ENCODE peak calls at places on chromosomes 12 and 14, in seven cellular contexts. E is AG09319, A is cardiac fibroblast, X is neural crest cell, U is mammary epithelial cell, R is fibroblast of pulmonary artery, G is AG09309. B is an unnamed sample.

GRCh38 chr14:104102282-104102914 is 16.9 kb downstream of the ASPG start:
- DNase-seq in E (no peak), A (no peak), X (no peak), U (no peak), R (no peak), G (no peak), B (no peak)

GRCh38 chr14:72603639-72604038 is 290.3 kb downstream of the DPF3 start:
- DNase-seq in E (no peak), A (no peak), X (no peak), U (no peak), R (peak), G (no peak), B (peak)

GRCh38 chr12:123934829-123935228 is 37.8 kb downstream of the CCDC92 start:
- DNase-seq in E (no peak), A (peak), X (no peak), U (peak), R (peak), G (peak), B (no peak)

GRCh38 chr14:96136361-96136760 is 68.3 kb upstream of the BDKRB2 start:
- DNase-seq in E (peak), A (peak), X (no peak), U (peak), R (peak), G (no peak), B (peak)

GRCh38 chr14:33618361-33619095 is 332.3 kb downstream of the EGLN3 start:
- DNase-seq in E (no peak), A (peak), X (no peak), U (no peak), R (peak), G (no peak), B (no peak)

GRCh38 chr14:72516936-72517408 is 376.9 kb downstream of the DPF3 start:
- DNase-seq in E (peak), A (peak), X (peak), U (peak), R (peak), G (peak), B (peak)

GRCh38 chr14:42642787-42643186 is 1036.1 kb downstream of the LRFN5 start:
- DNase-seq in E (no peak), A (no peak), X (no peak), U (no peak), R (no peak), G (no peak), B (no peak)

GRCh38 chr14:29321646-29322045 is 555.1 kb downstream of the FOXG1 start:
- DNase-seq in E (no peak), A (peak), X (no peak), U (no peak), R (peak), G (peak), B (no peak)

GRCh38 chr12:6336859-6337744 is 4.8 kb downstream of the TNFRSF1A start:
- DNase-seq in E (no peak), A (peak), X (no peak), U (no peak), R (peak), G (no peak), B (no peak)

GRCh38 chr12:96047621-96048211 is 12.3 kb upstream of the LTA4H start:
- DNase-seq in E (peak), A (peak), X (no peak), U (peak), R (peak), G (peak), B (no peak)

GRCh38 chr14:99026471-99026870 is 245.5 kb downstream of the BCL11B start:
- DNase-seq in E (no peak), A (no peak), X (no peak), U (peak), R (no peak), G (no peak), B (no peak)

GRCh38 chr14:103910262-103910935 is 17.9 kb upstream of the TDRD9 start:
- DNase-seq in E (peak), A (peak), X (peak), U (peak), R (peak), G (no peak), B (no peak)

GRCh38 chr14:90491221-90491867 is 94.5 kb downstream of the CALM1 start:
- DNase-seq in E (peak), A (peak), X (peak), U (no peak), R (peak), G (peak), B (peak)

GRCh38 chr14:73753887-73754880 is 40.0 kb upstream of the PNMA1 start:
- DNase-seq in E (no peak), A (peak), X (no peak), U (no peak), R (no peak), G (no peak), B (no peak)

GRCh38 chr14:51484491-51484890 is 167.2 kb upstream of the FRMD6 start:
- DNase-seq in E (peak), A (no peak), X (no peak), U (no peak), R (no peak), G (no peak), B (no peak)

GRCh38 chr12:108633534-108634224 is at the start of gene SELPLG:
- DNase-seq in E (no peak), A (no peak), X (no peak), U (no peak), R (no peak), G (no peak), B (no peak)

GRCh38 chr12:75446857-75447256 is 33.7 kb upstream of the GLIPR1 start:
- DNase-seq in E (no peak), A (peak), X (no peak), U (peak), R (peak), G (peak), B (no peak)

GRCh38 chr12:62581288-62582064 is 114.8 kb downstream of the MON2 start:
- DNase-seq in E (peak), A (peak), X (no peak), U (peak), R (peak), G (no peak), B (no peak)

GRCh38 chr12:54437697-54438096 is 18.6 kb upstream of the ITGA5 start:
- DNase-seq in E (no peak), A (no peak), X (no peak), U (no peak), R (no peak), G (no peak), B (no peak)

GRCh38 chr12:53071591-53072551 is 7.3 kb downstream of the SPRYD3 start:
- DNase-seq in E (no peak), A (peak), X (no peak), U (no peak), R (peak), G (no peak), B (no peak)
- TF ChIP-seq CTCF in E (peak), A (peak), X (no peak), U (no peak), R (peak), G (peak), B (peak)

GRCh38 chr12:49225551-49226166 is 36.8 kb upstream of the TUBA1A start:
- DNase-seq in E (no peak), A (peak), X (no peak), U (no peak), R (peak), G (no peak), B (no peak)
- TF ChIP-seq CTCF in E (no peak), A (peak), X (no peak), U (no peak), R (peak), G (no peak), B (no peak)

GRCh38 chr12:98146487-98146886 is 368.9 kb upstream of the TMPO start:
- DNase-seq in E (no peak), A (no peak), X (no peak), U (no peak), R (no peak), G (no peak), B (no peak)

GRCh38 chr12:98151984-98152383 is 363.4 kb upstream of the TMPO start:
- DNase-seq in E (no peak), A (no peak), X (no peak), U (no peak), R (no peak), G (no peak), B (no peak)

GRCh38 chr12:98151105-98151504 is 364.3 kb upstream of the TMPO start:
- DNase-seq in E (no peak), A (no peak), X (no peak), U (no peak), R (no peak), G (no peak), B (no peak)

GRCh38 chr12:98146043-98146442 is 369.3 kb upstream of the TMPO start:
- DNase-seq in E (no peak), A (no peak), X (no peak), U (no peak), R (no peak), G (no peak), B (no peak)

DNA sequence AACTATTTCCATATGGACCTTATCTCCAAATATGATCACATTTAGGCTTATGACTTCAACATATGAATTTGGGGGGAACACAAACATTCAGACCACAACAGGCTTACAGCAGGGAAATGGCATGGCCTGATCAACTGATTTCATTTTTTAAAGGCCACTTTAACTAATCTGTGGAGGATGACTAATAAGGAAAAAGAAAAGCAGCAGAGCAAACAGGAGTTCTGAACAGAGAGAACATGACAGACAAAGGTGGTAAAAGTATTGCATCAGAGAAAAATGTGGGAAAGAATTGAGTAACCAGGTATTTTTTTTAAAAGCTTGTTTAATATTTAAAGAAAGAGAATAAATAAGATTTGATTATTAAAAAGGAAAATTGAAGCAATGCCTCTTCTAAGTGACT is 366.1 kb upstream of the TMPO start:
- DNase-seq in E (no peak), A (no peak), X (no peak), U (no peak), R (no peak), G (no peak), B (no peak)
- TF ChIP-seq CTCF in E (no peak), A (no peak), X (no peak), U (no peak), R (no peak), G (no peak), B (no peak)

DNA sequence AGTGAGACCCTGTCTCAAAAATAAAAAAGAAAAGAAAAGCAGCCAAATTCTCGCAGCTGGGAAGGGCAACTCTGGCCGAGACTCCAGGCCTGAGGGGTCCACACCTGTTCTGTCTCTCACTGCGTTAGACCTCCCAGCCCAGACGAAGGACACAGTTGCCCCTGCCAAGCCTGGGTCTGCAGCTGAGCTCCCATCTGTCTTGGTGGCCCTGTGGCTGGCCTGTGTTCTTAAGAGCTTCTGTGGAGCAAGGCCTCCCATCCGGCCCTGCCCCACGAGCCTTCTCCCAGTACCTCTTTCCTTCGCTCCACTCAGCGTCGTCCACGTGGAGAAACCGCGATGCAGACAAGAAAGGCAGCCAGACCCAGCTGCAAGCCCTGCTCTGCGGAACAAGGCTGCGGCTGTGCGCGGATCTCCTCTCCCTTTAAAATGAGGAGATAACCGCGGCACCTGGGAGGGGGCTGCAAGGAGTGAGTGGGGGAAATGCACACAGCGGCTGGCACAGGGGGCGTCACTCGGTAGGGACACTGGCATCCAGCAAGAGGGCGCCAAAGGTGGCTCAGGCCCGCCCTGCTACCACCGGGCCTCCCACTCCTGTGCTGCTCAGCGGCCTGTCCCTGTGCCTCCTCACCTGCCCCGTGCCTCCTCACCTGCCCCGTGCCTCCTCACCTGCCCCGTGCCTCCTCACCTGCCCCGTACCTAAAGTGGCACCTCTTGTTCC is 42.4 kb downstream of the LRRC74A start:
- DNase-seq in E (no peak), A (no peak), X (no peak), U (no peak), R (no peak), G (no peak), B (no peak)
- TF ChIP-seq CTCF in E (no peak), A (no peak), X (no peak), U (no peak), R (no peak), G (no peak), B (no peak)

GRCh38 chr14:38207342-38207741 is 362 bp upstream of the SSTR1 start:
- DNase-seq in E (no peak), A (no peak), X (no peak), U (no peak), R (peak), G (no peak), B (no peak)

GRCh38 chr14:38207830-38208815 is at the start of gene SSTR1:
- DNase-seq in E (no peak), A (peak), X (no peak), U (no peak), R (peak), G (no peak), B (no peak)

GRCh38 chr14:38209572-38210159 is 2.0 kb downstream of the SSTR1 start:
- DNase-seq in E (no peak), A (no peak), X (no peak), U (no peak), R (peak), G (no peak), B (no peak)

GRCh38 chr14:38210168-38210567 is 2.5 kb downstream of the SSTR1 start:
- DNase-seq in E (no peak), A (peak), X (no peak), U (no peak), R (peak), G (peak), B (no peak)

DNA sequence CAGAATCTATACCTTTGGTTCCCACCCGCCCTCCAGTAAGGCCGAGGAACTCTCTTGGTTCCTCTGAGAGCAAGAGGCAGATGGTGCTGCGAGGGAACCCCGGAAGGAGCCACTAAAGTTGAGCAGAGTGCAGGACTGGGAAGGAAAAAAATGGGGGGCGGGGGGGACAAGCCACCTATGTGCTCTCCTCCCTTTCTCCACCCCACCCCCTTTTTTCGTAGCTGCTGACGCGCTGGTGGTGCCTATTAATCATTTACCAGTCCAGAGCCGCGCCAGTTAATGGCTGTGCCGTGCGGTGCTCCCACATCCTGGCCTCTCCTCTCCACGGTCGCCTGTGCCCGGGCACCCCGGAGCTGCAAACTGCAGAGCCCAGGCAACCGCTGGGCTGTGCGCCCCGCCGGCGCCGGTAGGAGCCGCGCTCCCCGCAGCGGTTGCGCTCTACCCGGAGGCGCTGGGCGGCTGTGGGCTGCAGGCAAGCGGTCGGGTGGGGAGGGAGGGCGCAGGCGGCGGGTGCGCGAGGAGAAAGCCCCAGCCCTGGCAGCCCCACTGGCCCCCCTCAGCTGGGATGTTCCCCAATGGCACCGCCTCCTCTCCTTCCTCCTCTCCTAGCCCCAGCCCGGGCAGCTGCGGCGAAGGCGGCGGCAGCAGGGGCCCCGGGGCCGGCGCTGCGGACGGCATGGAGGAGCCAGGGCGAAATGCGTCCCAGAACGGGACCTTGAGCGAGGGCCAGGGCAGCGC is 1.3 kb downstream of the SSTR1 start:
- DNase-seq in E (no peak), A (peak), X (no peak), U (no peak), R (peak), G (peak), B (no peak)
- TF ChIP-seq CTCF in E (peak), A (peak), X (peak), U (no peak), R (peak), G (peak), B (no peak)

DNA sequence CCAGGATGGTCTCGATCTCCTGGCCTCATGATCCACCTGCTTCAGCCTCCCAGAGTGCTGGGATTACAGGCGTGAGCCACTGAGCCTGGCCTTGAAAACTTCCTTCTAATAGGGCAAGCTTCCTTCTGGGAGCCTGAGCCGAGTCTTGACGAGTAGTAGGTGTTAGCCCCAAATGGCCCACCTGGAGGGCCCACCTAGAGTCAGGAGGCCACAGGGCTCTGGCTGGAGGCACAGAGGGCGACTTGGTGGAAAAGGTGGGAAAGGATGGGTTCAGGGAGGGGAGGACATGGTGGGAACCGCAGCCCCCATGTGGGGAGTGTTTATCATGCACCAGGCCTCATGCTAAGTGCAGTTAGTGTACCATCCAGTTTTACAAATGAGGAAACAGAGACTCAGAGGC is 3.0 kb upstream of the LRP1-AS start:
- DNase-seq in E (no peak), A (no peak), X (no peak), U (no peak), R (no peak), G (no peak), B (no peak)
- TF ChIP-seq CTCF in E (no peak), A (no peak), X (no peak), U (no peak), R (no peak), G (no peak), B (no peak)

DNA sequence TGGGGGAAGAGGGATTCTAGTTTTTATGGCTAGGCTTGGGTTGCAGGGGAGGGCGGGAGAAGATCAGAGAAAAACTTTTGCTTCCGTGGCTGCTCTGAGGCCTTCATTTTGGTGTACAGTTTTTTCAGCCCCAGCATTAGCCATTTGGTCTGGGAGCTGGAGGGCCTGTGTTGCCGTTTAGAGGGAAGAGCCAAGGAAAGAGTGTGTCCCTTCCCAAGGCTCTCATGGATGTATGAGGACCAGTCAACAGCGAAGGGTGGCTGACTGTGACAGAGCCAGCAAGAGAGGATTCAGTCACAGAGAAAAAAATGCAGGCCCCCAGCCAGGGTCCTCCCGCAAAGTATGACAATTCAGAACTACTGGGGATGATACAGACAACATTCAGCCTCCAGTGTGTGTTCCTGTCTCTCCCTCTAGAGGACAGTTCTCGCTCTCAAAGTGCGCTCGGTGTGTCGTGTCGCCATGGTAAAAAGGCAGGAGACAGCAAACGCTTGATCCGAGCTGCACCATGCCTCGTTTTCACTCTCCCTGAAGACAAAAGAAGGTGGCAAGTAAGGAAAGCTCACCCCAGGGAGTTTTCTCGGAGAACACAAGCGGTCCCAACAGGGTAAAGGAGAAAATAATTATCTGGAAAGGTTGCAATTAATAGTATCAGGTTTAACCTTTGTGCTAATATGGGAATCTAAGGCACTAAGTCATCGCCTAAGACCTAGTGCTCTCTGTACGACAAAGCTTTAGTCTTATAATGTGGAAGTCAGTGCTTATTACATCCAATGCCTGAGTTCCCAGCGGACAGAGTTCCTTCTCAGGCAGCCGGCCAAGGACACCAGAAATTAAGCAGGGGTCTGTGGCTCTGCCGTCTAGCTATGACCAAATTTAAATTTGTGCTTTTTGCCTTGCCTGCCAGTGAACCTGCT is 157.3 kb upstream of the PLXNC1 start:
- DNase-seq in E (no peak), A (peak), X (peak), U (no peak), R (peak), G (peak), B (no peak)
- TF ChIP-seq CTCF in E (peak), A (peak), X (peak), U (peak), R (peak), G (peak), B (peak)

GRCh38 chr12:31597066-31597465 is 6.1 kb upstream of the DENND5B start:
- DNase-seq in E (no peak), A (no peak), X (no peak), U (no peak), R (no peak), G (no peak), B (no peak)
- TF ChIP-seq CTCF in E (no peak), A (no peak), X (no peak), U (no peak), R (no peak), G (no peak), B (no peak)

DNA sequence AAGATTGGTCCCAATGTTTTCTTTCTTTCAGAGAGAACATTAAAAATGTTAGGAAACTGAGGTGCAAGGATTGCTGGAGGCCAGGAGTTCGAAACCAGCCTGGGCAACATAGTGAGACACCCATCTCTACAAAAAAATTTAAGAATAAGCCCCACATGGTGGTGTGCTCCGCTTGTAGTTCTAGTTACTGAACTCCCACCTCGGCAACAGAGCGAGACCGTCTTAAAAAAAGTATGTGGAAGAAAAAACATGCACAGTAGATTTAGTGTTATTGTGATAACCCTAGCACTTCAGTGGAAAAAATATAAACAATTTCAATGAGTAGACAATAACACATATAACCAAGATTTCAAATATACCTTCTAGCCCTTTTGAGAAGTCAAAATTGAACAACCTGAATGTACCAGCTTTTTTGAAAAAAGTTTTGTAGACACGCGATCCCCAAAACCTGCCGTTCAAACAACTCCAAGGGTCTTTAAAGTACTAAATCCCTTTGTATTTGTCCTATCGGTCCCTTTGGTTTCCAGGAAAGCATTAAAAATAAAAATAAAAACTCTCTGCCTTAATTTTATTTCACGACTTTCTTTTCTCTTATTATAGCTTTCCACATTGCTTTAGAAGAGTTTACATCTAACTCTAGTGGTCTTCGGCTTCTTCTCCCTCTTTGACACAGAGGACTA is 1.0 kb upstream of the ANO6 start:
- DNase-seq in E (no peak), A (peak), X (no peak), U (no peak), R (peak), G (no peak), B (no peak)
- TF ChIP-seq CTCF in E (peak), A (no peak), X (no peak), U (no peak), R (no peak), G (no peak), B (peak)